ENCODE peak calls at places on chromosomes 11 and 22, in four cellular contexts. L, B, K and X are unnamed samples.
A peak's percentile ranks its signal among the peaks of the same experiment; 100 is the strongest.

GRCh38 chr22:23075525-23076216 is 5.4 kb downstream of the GNAZ start:
- DNase-seq in K (no peak), B (no peak), L (no peak), X (no peak)

GRCh38 chr11:47917643-47918369 is 62.6 kb upstream of the PTPRJ start:
- DNase-seq in K (peak; percentile 42), L (peak; percentile 95), B (no peak), X (peak; percentile 39)

GRCh38 chr22:45692549-45692948 is 20.9 kb downstream of the ATXN10 start:
- DNase-seq in B (no peak), K (no peak), L (no peak), X (no peak)

GRCh38 chr22:46149493-46149997 is 781 bp upstream of the PPARA start:
- DNase-seq in K (no peak), B (peak; percentile 48), L (peak; percentile 61), X (no peak)

GRCh38 chr22:36358533-36359171 is 29.1 kb downstream of the MYH9 start:
- DNase-seq in L (no peak), K (no peak), B (no peak), X (no peak)

GRCh38 chr11:108606495-108607160 is 13.1 kb upstream of the EXPH5 start:
- DNase-seq in L (no peak), B (no peak), K (no peak), X (peak; percentile 38)

GRCh38 chr11:67277231-67277961 is 11.1 kb downstream of the GRK2 start:
- DNase-seq in L (peak; percentile 85), B (peak; percentile 96), K (peak; percentile 92), X (no peak)

GRCh38 chr22:44719586-44720368 is 17.8 kb downstream of the PRR5 start:
- DNase-seq in K (no peak), L (peak; percentile 87), B (no peak), X (no peak)

GRCh38 chr22:27185903-27186302 is 528.5 kb downstream of the MIAT start:
- DNase-seq in B (no peak), L (no peak), K (no peak), X (no peak)

GRCh38 chr11:68798221-68798813 is 43.4 kb downstream of the CPT1A start:
- DNase-seq in K (no peak), L (no peak), B (peak; percentile 48), X (no peak)

GRCh38 chr11:3010521-3011275 is 18.6 kb upstream of the NAP1L4 start:
- DNase-seq in B (no peak), L (no peak), K (no peak), X (no peak)

GRCh38 chr11:121711900-121712424 is 259.2 kb upstream of the SORL1-AS1 start:
- DNase-seq in K (no peak), B (no peak), L (no peak), X (no peak)

GRCh38 chr11:62461740-62462522 is 43.1 kb downstream of the SCGB1A1 start:
- DNase-seq in B (no peak), L (no peak), K (no peak), X (no peak)

GRCh38 chr11:12182650-12183511 is 72.5 kb downstream of the MICAL2 start:
- DNase-seq in K (no peak), B (no peak), L (no peak), X (peak; percentile 99)

GRCh38 chr11:65503923-65504670 is 5.3 kb downstream of the MALAT1 start:
- DNase-seq in K (no peak), B (no peak), L (peak; percentile 20), X (no peak)

GRCh38 chr22:27022741-27023373 is 365.5 kb downstream of the MIAT start:
- DNase-seq in B (no peak), K (no peak), L (no peak), X (no peak)

GRCh38 chr11:1406571-1407485 is 17.1 kb downstream of the BRSK2 start:
- DNase-seq in B (no peak), L (no peak), K (no peak), X (no peak)
- H3K27me3 ChIP-seq in B (no peaks in the 10 kb centered on the region), L (no peaks in the 10 kb centered on the region), K (no peaks in the 10 kb centered on the region), X (peaks cover 9% of the 10 kb centered on the region)

DNA sequence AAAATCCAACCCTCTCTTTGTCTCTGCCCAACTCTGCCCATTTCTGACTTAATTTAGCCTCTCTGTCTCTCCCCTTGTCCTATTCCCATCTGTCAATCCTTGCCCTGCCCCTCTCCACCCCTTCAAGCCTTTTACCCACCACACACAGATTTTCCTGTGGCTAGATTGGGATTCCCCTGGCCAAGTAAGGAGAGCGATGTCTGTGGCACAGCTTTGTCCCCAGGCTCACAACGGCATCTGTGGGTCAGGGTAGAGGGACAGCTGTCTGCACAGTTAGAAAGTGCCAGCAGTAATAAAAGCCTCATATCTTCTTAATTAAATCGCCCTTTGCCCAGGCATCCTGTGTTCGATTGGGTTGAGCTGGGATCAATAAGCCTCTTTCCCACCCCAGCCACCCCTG is 1.3 kb upstream of the KCNC1 start:
- DNase-seq in L (no peak), K (no peak), B (no peak), X (no peak)
- H3K27me3 ChIP-seq in L (peaks cover 28% of the 10 kb centered on the region), K (no peaks in the 10 kb centered on the region), B (peaks cover 3% of the 10 kb centered on the region), X (peaks cover 60% of the 10 kb centered on the region)

DNA sequence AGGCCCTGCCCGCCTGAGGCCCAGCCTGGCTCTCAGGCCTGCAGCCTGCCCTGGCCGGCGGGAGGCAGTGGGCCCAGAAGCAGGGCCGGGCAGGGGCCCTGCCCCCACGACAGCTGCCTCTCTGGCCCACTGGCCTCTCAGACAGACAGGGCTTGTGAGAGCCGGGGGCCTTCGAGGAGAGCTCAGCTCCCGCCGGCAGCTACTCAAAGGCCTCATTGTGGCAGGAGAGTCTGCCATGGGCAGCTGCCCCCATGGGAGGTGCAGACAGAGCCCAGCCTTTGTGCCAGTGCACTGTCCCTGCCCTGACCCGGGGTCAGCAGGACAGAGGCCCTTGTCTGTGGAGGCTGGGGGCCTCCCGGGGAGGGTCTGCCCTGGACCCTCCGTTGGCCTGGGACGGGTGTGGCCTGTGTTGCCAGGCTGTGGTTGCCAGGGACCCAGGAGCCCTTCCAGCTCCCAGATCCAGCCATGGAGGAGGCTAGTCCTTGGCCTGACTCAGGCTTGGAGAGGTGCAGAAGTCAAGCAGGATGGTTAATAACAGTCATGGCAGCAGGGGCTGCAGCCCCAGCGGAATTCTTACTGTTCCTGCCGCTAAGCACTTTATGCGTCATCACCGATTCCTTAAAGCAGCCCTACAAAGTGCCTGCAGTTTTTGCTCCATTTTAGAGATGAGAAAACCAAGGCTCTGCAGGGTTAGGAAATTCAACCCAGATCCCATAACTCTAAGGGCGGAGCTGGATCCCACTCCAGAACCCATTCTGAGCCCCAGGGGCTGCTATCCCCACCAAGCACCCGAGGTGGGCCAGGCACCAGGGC is 12.5 kb downstream of the FLRT1 start:
- DNase-seq in K (no peak), L (no peak), B (no peak), X (no peak)
- H3K27me3 ChIP-seq in K (no peaks in the 10 kb centered on the region), L (no peaks in the 10 kb centered on the region), B (no peaks in the 10 kb centered on the region), X (peaks cover 7% of the 10 kb centered on the region)

GRCh38 chr11:117498791-117499190 is 171.1 kb downstream of the CEP164 start:
- DNase-seq in B (no peak), L (no peak), K (no peak), X (no peak)

GRCh38 chr11:117501499-117501898 is 173.8 kb downstream of the CEP164 start:
- DNase-seq in L (no peak), K (no peak), B (no peak), X (no peak)

GRCh38 chr11:117492578-117493251 is 165.1 kb downstream of the CEP164 start:
- DNase-seq in K (no peak), L (no peak), B (no peak), X (no peak)

GRCh38 chr11:117495357-117495756 is 167.7 kb downstream of the CEP164 start:
- DNase-seq in K (no peak), B (no peak), L (no peak), X (no peak)

GRCh38 chr11:117497206-117497951 is 169.7 kb downstream of the CEP164 start:
- DNase-seq in B (no peak), L (no peak), K (no peak), X (no peak)
- H3K27me3 ChIP-seq in B (no peaks in the 10 kb centered on the region), L (no peaks in the 10 kb centered on the region), K (no peaks in the 10 kb centered on the region), X (peaks cover 14% of the 10 kb centered on the region)

DNA sequence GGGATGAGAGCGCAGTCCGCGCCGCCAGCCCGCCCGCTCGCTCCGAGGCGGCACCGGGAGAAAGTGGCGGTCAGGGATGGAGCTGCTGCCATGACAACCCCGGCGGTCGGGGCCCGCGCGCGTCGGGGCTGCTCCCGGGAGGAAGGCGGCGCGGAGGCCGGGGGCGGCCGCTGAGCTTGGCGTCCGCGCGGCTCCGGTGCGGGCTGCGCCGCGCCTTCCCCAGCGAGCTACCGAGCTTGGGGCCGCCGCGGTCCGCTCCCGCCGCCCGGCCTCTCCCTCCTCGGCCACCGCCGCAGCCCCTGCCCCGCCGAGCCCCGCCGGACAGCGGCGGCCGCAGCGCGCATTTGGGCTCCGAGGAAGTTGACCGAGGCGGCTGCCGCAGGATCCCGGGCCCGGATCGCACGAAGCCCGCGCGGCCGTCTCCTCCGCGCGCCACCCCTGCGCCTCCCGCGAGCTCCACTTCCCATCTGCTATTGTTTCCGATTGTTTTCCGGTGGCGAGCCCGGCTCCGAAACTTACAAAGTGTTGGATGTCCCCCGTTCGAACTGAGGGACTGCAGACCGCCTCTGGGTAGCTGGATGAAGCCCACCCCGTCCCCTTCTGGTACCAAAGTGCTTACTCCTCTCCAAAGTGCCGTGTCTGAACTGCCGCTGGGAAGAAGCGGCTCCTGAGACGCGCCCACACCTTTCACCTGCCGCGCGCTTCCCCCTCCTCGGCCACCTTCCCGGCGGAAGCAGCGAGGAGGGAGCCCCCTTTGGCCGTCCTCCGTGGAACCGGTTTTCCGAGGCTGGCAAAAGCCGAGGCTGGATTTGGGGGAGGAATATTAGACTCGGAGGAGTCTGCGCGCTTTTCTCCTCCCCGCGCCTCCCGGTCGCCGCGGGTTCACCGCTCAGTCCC is 540.3 kb downstream of the NTM start:
- DNase-seq in L (no peak), K (no peak), B (no peak), X (no peak)
- H3K27me3 ChIP-seq in L (peaks cover 14% of the 10 kb centered on the region), K (no peaks in the 10 kb centered on the region), B (no peaks in the 10 kb centered on the region), X (no peaks in the 10 kb centered on the region)

GRCh38 chr11:31820438-31820818 is 9.3 kb upstream of the PAX6 start:
- DNase-seq in K (no peak), L (no peak), B (no peak), X (no peak)

GRCh38 chr11:31819533-31820437 is 8.7 kb upstream of the PAX6 start:
- DNase-seq in K (no peak), B (no peak), L (no peak), X (no peak)

GRCh38 chr11:31821779-31822574 is 10.9 kb upstream of the PAX6 start:
- DNase-seq in L (no peak), B (no peak), K (no peak), X (no peak)

GRCh38 chr11:31822604-31823371 is 11.7 kb upstream of the PAX6 start:
- DNase-seq in L (no peak), K (no peak), B (no peak), X (no peak)

DNA sequence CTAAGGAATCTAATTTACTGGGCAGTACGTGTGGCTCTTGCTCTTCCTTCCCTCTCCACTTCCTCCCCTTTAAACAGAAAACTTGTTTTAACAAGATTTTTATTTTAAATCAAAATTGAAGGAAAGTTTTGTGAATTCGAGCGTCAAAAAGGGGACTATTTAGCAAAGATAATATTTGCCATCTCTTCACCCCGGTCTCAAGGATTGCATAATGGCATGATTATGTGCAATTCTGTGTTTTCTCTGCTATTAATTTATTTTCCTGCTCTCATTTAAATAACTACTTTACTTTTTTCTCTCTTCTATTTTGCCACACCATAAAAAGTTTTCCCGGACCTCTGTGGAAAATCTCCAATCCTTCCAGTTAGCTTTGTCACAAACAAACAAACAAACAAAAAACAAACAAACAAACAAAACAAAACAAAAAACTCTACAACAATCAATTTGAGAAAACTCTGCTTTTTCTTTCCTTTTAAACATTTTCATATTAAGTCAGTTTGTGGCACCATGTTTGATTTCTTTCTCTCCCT is 10.2 kb upstream of the PAX6 start:
- DNase-seq in L (no peak), B (no peak), K (no peak), X (no peak)
- H3K27me3 ChIP-seq in L (peaks cover 99% of the 10 kb centered on the region), B (peaks cover 68% of the 10 kb centered on the region), K (no peaks in the 10 kb centered on the region), X (peaks cover 96% of the 10 kb centered on the region)